ENCODE peak calls at places on chromosome 7, in six cellular contexts. Y, I, F, H, T and P are unnamed samples.

GRCh38 chr7:104791065-104791464 is 222.9 kb upstream of the KMT2E start:
- DNase-seq in Y (no peak), I (no peak), T (no peak), F (no peak), H (peak), P (no peak)

GRCh38 chr7:157233677-157234076 is 95.0 kb downstream of the UBE3C start:
- DNase-seq in T (no peak), I (no peak), Y (no peak), H (no peak), F (no peak), P (no peak)

GRCh38 chr7:131602994-131603372 is 46.6 kb upstream of the PODXL start:
- DNase-seq in T (no peak), Y (no peak), F (no peak), H (no peak), I (no peak), P (no peak)

GRCh38 chr7:40571796-40572195 is 437.0 kb downstream of the SUGCT start:
- DNase-seq in H (no peak), Y (no peak), F (no peak), I (no peak), T (no peak), P (no peak)

GRCh38 chr7:2151235-2151634 is 81.5 kb downstream of the MAD1L1 start:
- DNase-seq in H (no peak), F (peak), I (no peak), Y (no peak), T (no peak), P (no peak)

GRCh38 chr7:133372337-133372736 is 119.5 kb downstream of the EXOC4 start:
- DNase-seq in H (no peak), F (no peak), I (no peak), T (no peak), Y (no peak), P (no peak)

GRCh38 chr7:139294951-139295555 is 46.1 kb upstream of the FMC1 start:
- DNase-seq in T (no peak), F (no peak), I (no peak), Y (no peak), H (no peak), P (no peak)

GRCh38 chr7:134289423-134289822 is 27.3 kb downstream of the SLC35B4 start:
- DNase-seq in I (no peak), T (no peak), F (no peak), Y (no peak), H (no peak), P (no peak)

GRCh38 chr7:133746847-133747246 is 380.3 kb upstream of the LRGUK start:
- DNase-seq in F (no peak), T (no peak), Y (no peak), I (no peak), H (no peak), P (no peak)

GRCh38 chr7:155529845-155530244 is 16.5 kb downstream of the CNPY1 start:
- DNase-seq in F (no peak), Y (no peak), H (no peak), T (no peak), I (no peak), P (no peak)

GRCh38 chr7:134766779-134767566 is 12.5 kb upstream of the CALD1 start:
- DNase-seq in H (no peak), I (no peak), F (no peak), T (peak), Y (peak), P (no peak)

GRCh38 chr7:155296788-155297516 is 726 bp upstream of the INSIG1 start:
- DNase-seq in F (peak), Y (peak), H (peak), T (peak), I (peak), P (peak)

GRCh38 chr7:121132940-121133339 is 144.4 kb downstream of the CPED1 start:
- DNase-seq in F (no peak), H (no peak), Y (no peak), T (no peak), I (no peak), P (no peak)

GRCh38 chr7:105149827-105150226 is 135.8 kb downstream of the KMT2E start:
- DNase-seq in T (no peak), F (no peak), I (no peak), H (no peak), Y (no peak), P (no peak)

GRCh38 chr7:154450434-154450833 is 398.2 kb downstream of the DPP6 start:
- DNase-seq in H (no peak), T (no peak), F (no peak), I (no peak), Y (no peak), P (no peak)

GRCh38 chr7:117715784-117716445 is 157.3 kb downstream of the CTTNBP2 start:
- DNase-seq in F (no peak), I (peak), T (peak), H (peak), Y (no peak), P (no peak)

GRCh38 chr7:665251-665650 is 61.2 kb upstream of the DNAAF5 start:
- DNase-seq in F (no peak), Y (peak), H (no peak), T (no peak), I (no peak), P (no peak)

GRCh38 chr7:114081606-114082425 is 163.0 kb upstream of the PPP1R3A start:
- DNase-seq in Y (no peak), H (peak), I (no peak), F (no peak), T (no peak), P (no peak)

GRCh38 chr7:129889133-129889854 is 63.5 kb downstream of the UBE2H start:
- DNase-seq in I (no peak), T (no peak), Y (no peak), F (no peak), H (no peak), P (no peak)

GRCh38 chr7:22005151-22005550 is 59.5 kb upstream of the CDCA7L start:
- DNase-seq in I (no peak), H (no peak), F (no peak), T (no peak), Y (no peak), P (no peak)

GRCh38 chr7:42170724-42171123 is 66.3 kb downstream of the GLI3 start:
- DNase-seq in T (no peak), Y (no peak), I (no peak), H (no peak), F (no peak), P (no peak)

GRCh38 chr7:31882187-31882586 is 188.0 kb downstream of the PDE1C start:
- DNase-seq in F (peak), H (peak), T (no peak), I (no peak), Y (no peak), P (no peak)

GRCh38 chr7:140458191-140458590 is 21.1 kb downstream of the MKRN1 start:
- DNase-seq in F (no peak), T (no peak), H (no peak), Y (no peak), I (no peak), P (no peak)

GRCh38 chr7:151381333-151382078 is 28.3 kb downstream of the WDR86 start:
- DNase-seq in Y (peak), H (no peak), I (no peak), F (no peak), T (peak), P (no peak)

DNA sequence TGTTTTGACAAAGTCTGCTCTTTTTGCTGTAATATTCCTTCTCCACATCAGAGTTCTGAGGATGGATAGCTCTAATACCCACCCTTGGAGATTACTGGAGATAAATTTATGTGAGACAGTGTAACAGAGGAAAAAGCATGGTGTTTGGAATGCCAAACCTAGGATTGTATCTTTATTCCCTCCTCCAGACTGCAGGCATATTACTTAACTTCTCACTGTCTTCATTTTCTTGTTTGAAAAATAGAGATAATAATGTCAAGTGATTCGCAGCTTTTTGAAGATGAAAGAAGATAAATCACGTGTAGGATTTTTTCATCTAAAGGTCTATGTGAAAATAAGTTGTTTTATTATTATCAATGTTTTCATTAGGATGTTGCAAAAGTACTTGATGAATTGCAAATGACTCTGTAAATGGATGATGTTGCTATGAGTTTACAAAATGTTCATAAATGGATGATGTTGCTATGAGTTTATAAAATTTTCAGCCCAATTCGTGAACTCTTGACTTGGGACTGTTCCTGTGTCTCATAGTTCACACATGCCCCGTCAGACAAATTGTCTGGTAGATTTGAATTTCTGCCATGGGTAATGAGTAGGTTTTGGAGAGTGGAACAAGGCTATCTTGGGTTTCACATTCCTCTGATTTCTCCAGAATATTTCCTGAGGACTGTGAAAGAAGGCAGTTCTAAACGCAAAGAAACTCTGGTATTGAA is 113.1 kb upstream of the IGFBP3 start:
- DNase-seq in T (no peak), I (no peak), F (no peak), H (no peak), Y (no peak), P (no peak)
- H3K4me3 ChIP-seq in T (no peak), I (no peak), F (no peak), H (no peak), Y (no peak), P (no peak)

DNA sequence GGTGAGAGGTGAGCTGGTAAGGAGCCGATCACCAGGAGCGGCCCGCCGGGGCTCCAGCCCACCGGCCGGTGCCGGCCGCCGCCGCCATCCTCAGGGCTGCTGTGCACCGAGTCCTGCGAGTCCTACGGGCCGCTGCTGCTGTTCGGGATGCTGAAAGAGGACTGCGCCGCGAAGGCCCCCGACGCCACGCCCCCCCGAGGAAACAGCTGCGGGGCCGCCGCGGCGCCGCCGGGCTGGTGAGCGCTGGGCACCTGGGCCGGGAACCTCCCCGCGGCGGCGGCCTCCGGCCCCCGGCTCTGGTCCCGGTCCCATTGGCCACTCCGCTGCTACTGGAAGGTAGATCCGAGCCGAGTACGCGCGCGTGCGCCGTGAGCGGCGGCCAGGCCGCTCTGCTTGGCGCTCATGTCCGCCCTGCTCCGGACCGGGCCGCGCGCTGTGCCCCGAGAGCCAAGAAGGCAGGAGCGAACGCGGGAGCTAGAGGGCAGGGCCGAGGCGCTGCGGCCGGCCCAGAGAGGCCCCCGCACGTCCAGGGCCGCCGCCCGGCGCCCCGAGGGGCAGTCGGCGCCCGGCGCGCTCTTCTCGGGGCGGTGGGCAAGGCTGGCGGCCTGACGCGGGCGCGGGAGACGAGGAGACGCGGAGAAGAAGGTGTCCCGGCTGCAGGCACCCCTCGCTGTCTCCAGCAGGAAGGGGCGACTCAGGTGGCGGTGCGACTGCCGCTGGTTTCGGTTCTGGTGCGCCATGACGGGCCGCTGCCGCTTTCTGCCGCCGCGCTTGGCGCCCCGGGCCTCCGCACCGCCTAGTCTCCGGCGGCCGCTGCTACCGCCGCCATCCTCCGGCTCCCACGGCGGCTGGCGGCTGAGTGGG is 121.3 kb upstream of the WIPF3 start:
- DNase-seq in F (peak), T (peak), Y (peak), I (peak), H (peak), P (peak)
- TF ChIP-seq POLR2A in F (no peak), T (peak), Y (peak), I (peak), H (peak), P (no peak)

DNA sequence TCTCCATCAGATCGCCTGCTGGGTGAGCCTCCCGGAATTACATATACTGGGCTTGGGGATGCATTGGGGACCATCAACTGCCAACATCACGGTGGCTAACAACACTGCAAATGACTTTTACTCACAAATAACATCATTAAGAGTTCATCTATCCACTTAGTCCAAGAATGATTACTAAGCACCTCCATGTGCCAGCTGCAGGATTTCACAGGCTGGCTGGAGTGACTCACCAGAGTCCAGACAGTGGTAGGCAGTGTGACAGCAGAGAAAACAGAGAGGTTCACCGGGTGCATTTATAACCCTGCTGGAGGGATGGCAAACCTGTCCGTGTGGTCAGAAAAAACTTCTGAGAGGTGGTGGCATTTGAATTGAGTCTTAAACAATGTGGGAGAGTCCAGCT is 3.2 kb upstream of the IGFBP3 start:
- DNase-seq in H (peak), Y (no peak), T (no peak), F (no peak), I (no peak), P (no peak)
- TF ChIP-seq CTCF in H (no peak), Y (no peak), T (no peak), F (no peak), I (no peak), P (no peak)

DNA sequence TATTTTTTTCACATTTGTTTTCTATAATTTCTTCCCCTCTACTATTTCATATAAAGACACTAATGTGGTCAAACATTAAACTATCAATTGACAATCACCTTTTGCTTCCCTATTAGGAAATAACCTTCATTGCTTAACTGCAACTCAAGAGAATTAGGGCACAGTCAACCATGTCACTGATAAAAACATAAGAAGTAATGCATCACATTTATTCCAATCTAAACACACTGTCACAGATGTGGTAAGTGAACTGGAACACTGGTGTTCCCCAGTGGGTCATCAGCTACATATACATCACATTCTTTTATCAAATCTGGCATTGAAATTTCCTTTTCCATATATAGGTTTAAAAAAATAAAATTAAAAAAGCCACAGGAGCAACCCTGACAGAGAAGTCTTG is 3.7 kb downstream of the TRIL start:
- DNase-seq in Y (no peak), F (no peak), I (no peak), T (no peak), H (no peak), P (no peak)
- H3K4me3 ChIP-seq in Y (no peak), F (no peak), I (no peak), T (no peak), H (no peak), P (no peak)

GRCh38 chr7:7967909-7968543 is 570 bp upstream of the GLCCI1 start:
- DNase-seq in Y (no peak), I (no peak), F (no peak), T (no peak), H (no peak), P (no peak)
- TF ChIP-seq POLR2A in Y (no peak), I (no peak), F (no peak), T (no peak), H (no peak), P (no peak)

DNA sequence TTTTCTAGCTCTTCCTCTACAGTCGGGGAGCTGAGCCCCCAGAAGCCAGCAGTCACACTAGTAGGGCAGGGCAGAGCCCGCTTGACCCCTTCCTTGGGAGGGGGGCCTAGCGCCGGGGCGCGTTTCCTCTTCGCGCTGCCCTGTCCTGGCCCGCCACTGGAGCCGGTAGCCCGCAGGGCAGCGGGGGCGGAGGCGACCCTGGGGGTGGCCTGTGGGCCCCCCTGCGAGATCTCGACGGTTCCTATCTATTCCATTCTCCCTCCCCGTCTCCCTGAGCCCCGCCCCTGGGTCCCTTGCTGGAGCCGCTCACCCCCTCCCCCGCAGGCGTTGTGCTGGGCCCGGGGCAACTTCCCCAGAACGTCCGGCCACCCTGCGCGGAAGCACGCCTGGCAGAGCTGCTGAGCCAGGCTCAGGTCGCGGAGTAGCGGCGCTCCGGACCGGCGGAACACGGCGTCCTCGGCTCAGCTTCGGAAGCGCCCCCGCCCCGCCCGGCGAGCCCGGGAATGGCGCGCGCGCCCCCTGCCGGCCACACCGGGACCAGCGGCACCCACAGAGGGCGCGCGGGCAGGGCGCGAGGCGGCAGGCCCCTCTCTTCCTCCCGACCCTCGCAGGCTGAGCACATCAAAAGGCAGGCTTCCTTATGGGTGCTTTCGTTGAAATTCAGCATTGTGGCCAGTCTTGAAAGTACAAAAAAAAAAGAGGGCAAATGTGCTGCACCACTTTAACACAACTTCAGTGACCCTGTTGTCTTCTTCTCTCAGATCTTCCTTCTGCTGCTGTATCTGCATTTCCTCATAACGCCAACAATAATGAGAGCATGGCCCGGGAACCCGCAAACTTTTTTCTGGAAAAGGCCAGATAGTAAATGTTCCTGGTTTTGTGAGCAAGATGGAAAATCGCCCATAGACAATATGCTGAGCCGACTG is 327.6 kb downstream of the TNS3 start:
- DNase-seq in F (peak), I (peak), Y (peak), H (peak), T (peak), P (peak)
- TF ChIP-seq CTCF in F (peak), I (peak), Y (peak), H (peak), T (peak), P (no peak)

GRCh38 chr7:5693529-5693928 is 87.9 kb downstream of the RNF216 start:
- DNase-seq in H (peak), T (peak), I (no peak), Y (no peak), F (peak), P (no peak)
- H3K4me3 ChIP-seq in H (peak), T (no peak), I (no peak), Y (no peak), F (no peak), P (no peak)

DNA sequence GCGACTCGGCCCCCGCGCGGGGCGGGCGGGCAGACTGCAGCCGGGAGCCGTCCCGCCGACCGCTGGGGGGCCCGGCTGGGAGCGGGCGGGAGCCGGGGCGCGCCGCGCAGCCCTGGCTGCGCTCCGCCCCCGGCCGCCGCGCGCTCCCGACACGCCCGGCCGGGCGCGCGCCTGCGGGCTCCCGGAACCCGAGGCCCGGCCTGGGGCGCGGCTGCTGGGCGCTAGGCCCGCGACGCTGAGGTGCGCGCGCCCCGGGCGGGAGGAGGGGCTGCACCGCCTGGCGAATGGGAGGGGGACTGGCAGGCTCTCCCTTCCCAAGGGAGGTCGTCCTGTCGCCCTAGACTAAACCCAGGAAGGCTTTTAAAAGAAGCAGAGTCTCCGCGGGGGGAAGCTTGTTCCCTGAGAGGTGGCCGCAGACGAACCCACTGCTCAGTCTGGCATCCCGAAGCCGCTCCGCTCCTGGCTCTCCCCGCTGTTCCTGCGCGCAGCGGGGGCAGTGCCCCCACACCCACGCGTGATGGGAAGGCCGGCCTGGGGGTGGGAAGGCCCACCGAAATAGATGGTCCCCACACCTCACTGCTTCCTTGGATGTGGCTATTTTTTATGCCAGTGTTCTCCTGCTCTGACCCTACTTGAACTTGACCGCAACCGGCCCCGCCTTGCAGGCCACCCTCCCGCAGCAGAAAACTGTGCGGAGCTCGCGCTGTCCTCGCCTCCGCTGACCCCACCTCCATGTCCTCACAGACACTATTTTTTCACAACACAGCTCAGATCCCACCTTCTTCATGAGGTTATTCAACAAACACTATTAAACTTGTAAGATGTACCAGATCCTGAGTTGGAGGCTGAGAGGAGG is at the start of gene VOPP1:
- DNase-seq in H (peak), F (peak), T (peak), Y (peak), I (peak), P (peak)
- TF ChIP-seq POLR2A in H (peak), F (peak), T (peak), Y (peak), I (peak), P (no peak)